ENCODE peak calls at places on chromosomes 11 and 22, in eight cellular contexts. T, D, H, A, N, B, U and Y are unnamed samples. For H3K4me1, the result is how much of the 10 kb centered on the place peaks cover.

GRCh38 chr11:14081541-14082211 is 119.2 kb downstream of the SPON1 start:
- DNase-seq in A (no peak), B (no peak), T (no peak), H (no peak), D (no peak), N (no peak), U (no peak), Y (no peak)

GRCh38 chr22:22398530-22399327 is 109.8 kb downstream of the ZNF280B start:
- DNase-seq in D (no peak), H (no peak), A (no peak), N (peak), T (no peak), U (no peak), B (peak), Y (peak)

GRCh38 chr11:86487670-86488069 is 113.0 kb downstream of the CCDC81 start:
- DNase-seq in N (no peak), T (no peak), H (no peak), U (no peak), D (no peak), A (no peak), B (no peak), Y (no peak)

GRCh38 chr11:132234878-132235277 is 864.5 kb downstream of the NTM start:
- DNase-seq in D (no peak), U (no peak), A (no peak), T (no peak), B (peak), N (no peak), H (no peak), Y (no peak)

GRCh38 chr22:46010177-46010867 is 33.4 kb upstream of the WNT7B start:
- DNase-seq in B (peak), N (no peak), U (no peak), T (no peak), H (no peak), A (no peak), D (no peak), Y (no peak)

GRCh38 chr11:102849319-102849718 is 5.9 kb upstream of the MMP3 start:
- DNase-seq in A (peak), H (no peak), U (no peak), D (no peak), N (no peak), B (peak), T (no peak), Y (no peak)

GRCh38 chr22:28332410-28332809 is 347.2 kb downstream of the TTC28 start:
- DNase-seq in B (no peak), U (no peak), A (no peak), N (no peak), T (no peak), H (no peak), D (no peak), Y (no peak)

GRCh38 chr11:73297702-73298101 is 10.4 kb upstream of the ARHGEF17 start:
- DNase-seq in B (peak), H (no peak), T (no peak), A (no peak), D (no peak), N (no peak), U (no peak), Y (no peak)

GRCh38 chr22:46500201-46500600 is 37.2 kb downstream of the CELSR1 start:
- DNase-seq in T (no peak), A (no peak), H (no peak), D (no peak), U (no peak), B (no peak), N (no peak), Y (no peak)

GRCh38 chr22:39352301-39352867 is 2.6 kb downstream of the SYNGR1 start:
- DNase-seq in U (no peak), A (no peak), B (peak), H (no peak), T (no peak), D (no peak), N (no peak), Y (no peak)

GRCh38 chr11:11985016-11985715 is 23.3 kb downstream of the DKK3 start:
- DNase-seq in D (no peak), A (peak), N (no peak), U (no peak), B (no peak), T (no peak), H (no peak), Y (no peak)

GRCh38 chr11:368414-369335 is 624 bp upstream of the B4GALNT4 start:
- DNase-seq in U (no peak), T (no peak), N (no peak), D (peak), B (peak), A (no peak), H (no peak), Y (no peak)

GRCh38 chr11:104946907-104947306 is 21.5 kb downstream of the CASP4 start:
- DNase-seq in N (no peak), D (peak), U (no peak), B (no peak), H (no peak), T (peak), A (peak), Y (no peak)

GRCh38 chr11:559020-559620 is 1.4 kb downstream of the LMNTD2 start:
- DNase-seq in A (no peak), U (no peak), D (no peak), N (no peak), H (no peak), B (peak), T (no peak), Y (no peak)

GRCh38 chr11:44574620-44575287 is 9.3 kb downstream of the CD82 start:
- DNase-seq in D (no peak), U (no peak), B (peak), T (no peak), H (no peak), N (no peak), A (peak), Y (no peak)

GRCh38 chr22:26589367-26589844 is 526 bp downstream of the TPST2 start:
- DNase-seq in A (no peak), N (no peak), U (no peak), B (no peak), D (no peak), H (peak), T (peak), Y (no peak)

GRCh38 chr11:108568183-108568858 is 25.2 kb downstream of the EXPH5 start:
- DNase-seq in T (no peak), B (peak), H (no peak), N (no peak), D (no peak), A (no peak), U (peak), Y (no peak)

GRCh38 chr22:30397656-30398635 is 1.1 kb downstream of the SEC14L2 start:
- DNase-seq in A (peak), T (no peak), N (no peak), D (no peak), B (peak), H (no peak), U (no peak), Y (no peak)

GRCh38 chr11:10678106-10678505 is 15.4 kb downstream of the IRAG1 start:
- DNase-seq in U (no peak), B (no peak), A (no peak), T (no peak), H (no peak), N (no peak), D (no peak), Y (no peak)

GRCh38 chr22:39094717-39095389 is 2.2 kb upstream of the APOBEC3H start:
- DNase-seq in A (no peak), B (no peak), N (no peak), U (no peak), D (no peak), H (no peak), T (no peak), Y (no peak)

GRCh38 chr11:46281374-46281831 is 3.9 kb downstream of the CREB3L1 start:
- DNase-seq in B (peak), D (no peak), H (no peak), A (no peak), N (no peak), T (peak), U (no peak), Y (no peak)

GRCh38 chr11:66020618-66021357 is 5.5 kb downstream of the CATSPER1 start:
- DNase-seq in D (no peak), T (no peak), N (no peak), B (peak), A (peak), H (peak), U (no peak), Y (no peak)

GRCh38 chr11:1876361-1877063 is 15.2 kb downstream of the PRR33 start:
- DNase-seq in T (peak), B (peak), H (peak), U (peak), D (peak), N (no peak), A (no peak), Y (no peak)

GRCh38 chr22:36541831-36542391 is 12.9 kb upstream of the EIF3D start:
- DNase-seq in U (no peak), H (peak), B (peak), D (no peak), T (no peak), N (no peak), A (peak), Y (no peak)

GRCh38 chr22:31046591-31047226 is 34.4 kb upstream of the SMTN start:
- DNase-seq in T (no peak), U (peak), B (peak), D (peak), N (peak), H (peak), A (no peak), Y (no peak)

GRCh38 chr11:72762641-72763304 is 10.6 kb upstream of the ARAP1 start:
- DNase-seq in N (no peak), A (no peak), H (no peak), B (no peak), T (no peak), D (no peak), U (no peak), Y (no peak)

GRCh38 chr22:31998784-31999435 is 44.2 kb upstream of the SLC5A1 start:
- DNase-seq in T (no peak), B (no peak), H (no peak), A (no peak), N (no peak), U (no peak), D (no peak), Y (no peak)

GRCh38 chr11:34274712-34275398 is 83.0 kb downstream of the ABTB2 start:
- DNase-seq in A (peak), H (peak), U (peak), B (peak), D (no peak), T (peak), N (peak), Y (peak)

GRCh38 chr11:120134106-120134930 is 3.6 kb downstream of the TRIM29 start:
- DNase-seq in T (peak), N (no peak), U (no peak), H (peak), D (no peak), A (no peak), B (peak), Y (no peak)

DNA sequence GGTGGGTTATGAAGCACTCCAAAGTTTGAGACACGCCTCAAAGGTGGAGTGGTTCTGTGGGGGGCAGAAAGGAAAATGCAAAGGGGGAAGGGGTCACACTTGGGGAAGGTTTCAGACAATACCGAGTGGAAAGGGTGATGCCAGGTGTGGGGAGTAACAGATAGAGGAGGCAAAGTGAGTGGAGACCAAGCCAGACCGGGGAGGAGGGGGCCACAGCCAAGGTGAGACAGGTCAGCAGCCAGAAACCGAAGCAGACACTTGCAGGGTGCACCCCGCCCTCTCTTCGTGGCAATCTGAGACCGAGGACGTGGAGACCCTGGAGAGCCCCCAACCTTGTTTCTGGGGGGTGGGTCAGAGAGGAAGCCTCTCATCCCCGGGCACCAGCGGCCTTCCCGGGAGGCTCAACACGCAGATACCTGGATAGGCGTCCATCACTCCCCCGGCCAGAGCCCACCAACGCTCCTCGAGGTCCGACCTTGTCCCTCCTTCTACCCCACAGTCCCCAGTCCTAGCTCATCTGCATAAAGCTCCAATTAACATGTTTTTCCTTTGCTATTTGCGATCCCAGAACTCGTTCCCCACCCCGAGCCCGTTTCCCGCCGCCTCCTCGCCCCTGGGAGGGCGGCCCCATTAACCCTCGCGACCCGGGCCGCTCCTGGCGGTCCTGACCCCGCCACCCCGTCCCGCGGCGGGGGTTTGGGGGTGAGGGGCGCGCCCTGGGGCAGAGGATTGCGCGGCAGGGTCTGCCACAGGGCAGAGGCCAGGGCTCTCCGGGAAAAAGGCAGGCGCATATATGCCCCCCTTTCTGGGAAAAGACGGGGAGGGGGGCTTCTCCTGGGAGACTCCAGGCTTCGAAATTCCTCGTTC is 21.8 kb downstream of the RTN4RL2 start:
- DNase-seq in H (no peak), N (no peak), A (no peak), D (no peak), B (peak), U (no peak), T (no peak), Y (no peak)
- H3K4me3 ChIP-seq in H (no peak), N (no peak), A (no peak), D (no peak), B (peak), U (peak), T (peak), Y (no peak)

GRCh38 chr11:47541070-47541469 is 11.9 kb downstream of the CELF1 start:
- DNase-seq in T (no peak), A (no peak), D (no peak), H (no peak), N (no peak), U (no peak), B (no peak), Y (no peak)

GRCh38 chr11:47534707-47535251 is 18.2 kb downstream of the CELF1 start:
- DNase-seq in U (no peak), D (no peak), B (no peak), N (no peak), T (no peak), A (no peak), H (no peak), Y (no peak)

GRCh38 chr11:47536925-47537324 is 16.0 kb downstream of the CELF1 start:
- DNase-seq in H (no peak), U (no peak), B (no peak), D (no peak), N (no peak), A (no peak), T (no peak), Y (no peak)

GRCh38 chr11:47538741-47539575 is 14.0 kb downstream of the CELF1 start:
- DNase-seq in B (no peak), U (no peak), A (no peak), D (no peak), T (no peak), H (no peak), N (no peak), Y (no peak)

DNA sequence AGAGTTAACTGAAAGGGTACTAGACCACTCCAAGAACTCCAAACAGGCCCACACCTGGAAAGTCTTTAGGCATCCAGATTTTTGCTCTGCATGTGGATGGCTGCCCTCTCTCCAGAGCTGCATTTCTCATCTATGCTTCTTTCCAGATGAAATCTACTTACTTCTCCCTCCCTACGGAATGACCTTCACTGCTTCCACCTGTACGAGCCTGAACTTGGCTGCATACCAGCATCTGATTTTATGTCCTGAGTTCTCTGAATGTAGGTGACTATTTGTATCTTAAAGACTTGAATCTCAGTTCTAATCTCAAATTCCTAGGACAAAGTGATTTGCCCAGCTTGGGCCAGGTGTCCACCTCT is 13.3 kb downstream of the CELF1 start:
- DNase-seq in D (no peak), H (no peak), U (peak), T (no peak), A (no peak), B (no peak), N (no peak), Y (no peak)
- H3K4me1 ChIP-seq in D (under half), H (half or more), U (under half), T (under half), A (under half), B (under half), N (half or more), Y (half or more)

DNA sequence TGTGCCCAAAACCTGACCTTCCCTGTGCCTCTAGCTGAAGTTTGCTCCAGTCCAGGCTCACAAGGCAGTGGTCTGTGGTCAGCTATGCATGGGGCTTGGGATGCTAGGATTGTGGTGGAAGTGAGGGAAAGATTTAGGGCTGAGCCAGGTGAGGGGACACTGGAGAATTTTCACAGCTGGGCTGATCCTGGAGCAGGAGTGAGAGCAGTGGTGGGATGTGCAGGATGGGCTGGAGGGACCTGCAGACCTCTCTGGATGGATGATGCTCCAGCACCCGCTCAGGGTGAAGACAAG is 23.9 kb upstream of the KDM2A start:
- DNase-seq in T (no peak), U (no peak), B (peak), D (no peak), H (no peak), N (no peak), A (no peak), Y (no peak)
- H3K4me3 ChIP-seq in T (no peak), U (no peak), B (no peak), D (no peak), H (no peak), N (no peak), A (no peak), Y (no peak)

DNA sequence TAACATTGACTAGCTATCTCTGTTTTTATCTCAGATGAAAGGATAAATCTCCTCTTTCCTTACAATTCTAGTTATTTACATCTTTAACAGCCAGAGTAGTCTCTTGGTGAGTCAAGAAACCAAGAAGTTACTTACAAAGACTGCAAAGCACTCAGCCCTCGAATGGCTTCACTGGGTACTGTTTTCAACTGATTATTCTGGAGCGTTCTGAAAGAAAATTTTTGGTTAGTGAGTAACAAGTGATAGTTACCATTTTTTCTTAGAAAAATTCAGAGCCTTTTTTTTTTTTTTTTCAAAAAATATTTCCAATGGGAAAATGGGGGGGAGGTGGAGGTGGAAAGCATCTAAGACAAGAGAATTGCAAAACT is 27.9 kb upstream of the CCDC34 start:
- DNase-seq in U (no peak), T (no peak), D (no peak), A (no peak), B (no peak), N (no peak), H (no peak), Y (no peak)
- H3K4me1 ChIP-seq in U (half or more), T (under half), D (half or more), A (half or more), B (half or more), N (under half), H (half or more), Y (under half)